ENCODE peak calls at places on chromosomes 16 and 17, in ten cellular contexts. M, L, S, Q, D, T, Y, J, K and H are unnamed samples.

GRCh38 chr16:89805136-89805905 is 11.1 kb downstream of the FANCA start:
- DNase-seq in T (no peak), M (no peak), S (no peak), D (no peak), Y (no peak), K (no peak), Q (no peak), L (no peak), J (no peak), H (no peak)

GRCh38 chr16:9908613-9909012 is 273.6 kb downstream of the GRIN2A start:
- DNase-seq in L (no peak), Q (no peak), S (no peak), K (no peak), J (no peak), D (no peak), M (no peak), T (no peak), Y (peak; percentile 90), H (no peak)

GRCh38 chr16:85602831-85603755 is 10.0 kb upstream of the GSE1 start:
- DNase-seq in M (no peak), S (no peak), L (no peak), T (peak; percentile 80), J (no peak), Y (no peak), Q (no peak), D (no peak), K (no peak), H (no peak)

GRCh38 chr16:86653289-86654006 is 75.1 kb downstream of the FOXL1 start:
- DNase-seq in K (no peak), L (no peak), D (no peak), J (no peak), Q (no peak), Y (no peak), T (no peak), S (no peak), M (no peak), H (no peak)

GRCh38 chr16:11916524-11917285 is 949 bp upstream of the GSPT1 start:
- DNase-seq in D (peak; percentile 36), T (peak; percentile 60), Q (peak; percentile 99), Y (no peak), M (no peak), S (no peak), K (no peak), L (no peak), J (no peak), H (peak; percentile 47)

GRCh38 chr16:83742520-83742919 is 65.3 kb upstream of the HSBP1 start:
- DNase-seq in Q (no peak), S (no peak), T (no peak), J (no peak), K (no peak), L (no peak), M (no peak), Y (no peak), D (no peak), H (no peak)

GRCh38 chr17:69733171-69734014 is 318.9 kb downstream of the MAP2K6 start:
- DNase-seq in K (no peak), L (no peak), Q (no peak), Y (no peak), M (no peak), S (no peak), J (no peak), T (no peak), D (no peak), H (no peak)

GRCh38 chr16:53771655-53772497 is 67.9 kb downstream of the FTO start:
- DNase-seq in L (no peak), S (no peak), K (no peak), M (no peak), J (no peak), Q (no peak), T (no peak), D (no peak), Y (no peak), H (no peak)

GRCh38 chr16:19860146-19861030 is 24.3 kb downstream of the GPRC5B start:
- DNase-seq in D (no peak), J (peak; percentile 19), S (no peak), Y (no peak), L (peak; percentile 88), K (peak; percentile 20), Q (no peak), M (no peak), T (no peak), H (no peak)

GRCh38 chr16:19859603-19860002 is 25.0 kb downstream of the GPRC5B start:
- DNase-seq in J (peak; percentile 32), L (peak; percentile 11), T (no peak), M (no peak), S (no peak), Y (no peak), D (no peak), Q (no peak), K (peak; percentile 27), H (no peak)

GRCh38 chr16:19859166-19859565 is 25.5 kb downstream of the GPRC5B start:
- DNase-seq in J (no peak), S (no peak), T (no peak), M (no peak), K (no peak), D (no peak), Q (no peak), L (no peak), Y (no peak), H (no peak)

GRCh38 chr16:19861811-19862327 is 22.8 kb downstream of the GPRC5B start:
- DNase-seq in Y (no peak), K (peak; percentile 44), S (no peak), J (peak; percentile 46), Q (no peak), T (no peak), M (no peak), L (peak; percentile 79), D (no peak), H (no peak)

DNA sequence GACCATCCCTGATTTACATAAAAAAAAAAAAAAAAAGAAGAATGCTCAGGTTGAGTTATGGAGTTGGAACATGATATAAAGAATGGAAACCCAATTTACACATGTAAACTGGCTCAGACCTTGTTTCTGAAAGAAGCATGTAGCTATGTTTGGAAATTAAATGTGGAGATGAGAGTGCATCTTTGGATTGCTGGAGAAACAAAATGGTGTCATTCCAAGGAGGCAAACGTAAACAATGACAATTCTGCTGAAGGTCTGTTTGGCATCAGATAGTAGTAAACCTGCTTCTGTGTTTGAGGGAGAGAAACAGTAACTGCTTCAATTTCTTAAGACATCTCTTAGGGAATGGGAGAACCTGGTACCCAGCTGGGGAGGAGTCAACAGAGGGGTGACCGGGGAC is 23.6 kb downstream of the GPRC5B start:
- DNase-seq in K (no peak), D (no peak), T (no peak), L (peak; percentile 41), Y (no peak), Q (no peak), M (no peak), S (no peak), J (no peak), H (no peak)
- H3K27ac ChIP-seq in K (no peak overlapping the region), D (no peak overlapping the region), T (no peak overlapping the region), L (peak overlapping the region; percentile 99), Y (no peak overlapping the region), Q (no peak overlapping the region), M (no peak overlapping the region), S (no peak overlapping the region), J (no peak overlapping the region), H (no peak overlapping the region)

DNA sequence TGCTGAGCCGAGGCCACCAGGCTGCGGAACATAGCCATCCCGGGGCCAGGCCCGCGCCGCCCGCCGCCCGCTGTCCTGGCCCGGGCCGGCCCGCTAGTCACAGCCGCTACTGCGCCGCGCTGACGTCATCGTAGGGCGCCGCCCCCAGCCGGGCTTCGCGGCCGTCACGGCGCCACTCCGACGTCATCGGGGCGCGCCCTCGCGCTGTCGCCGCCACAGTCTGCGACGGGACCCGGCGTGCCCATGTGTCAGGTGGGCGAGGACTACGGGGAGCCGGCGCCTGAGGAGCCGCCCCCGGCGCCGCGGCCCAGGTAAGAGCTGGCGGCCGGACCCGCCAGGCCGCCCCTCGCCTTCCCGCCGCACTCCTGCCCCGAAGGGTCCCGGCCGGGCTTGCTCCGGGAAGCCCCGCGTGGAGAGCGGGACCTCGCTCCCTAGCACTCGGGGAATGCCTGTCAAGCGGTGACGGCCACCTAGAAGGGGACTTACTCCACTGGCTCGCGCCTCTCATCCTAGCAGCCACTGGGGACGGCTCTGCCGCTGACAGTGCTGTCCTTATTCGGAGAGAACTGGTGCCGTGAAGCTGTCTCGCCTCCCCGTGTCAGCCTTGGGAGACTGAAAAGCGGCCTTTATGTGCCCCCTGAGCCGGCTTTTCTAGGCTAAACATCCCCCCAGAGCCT is at the start of the genes CTU2 and RNF166:
- DNase-seq in S (peak; percentile 65), K (peak; percentile 98), L (peak; percentile 92), Y (peak; percentile 95), D (peak; percentile 97), J (peak; percentile 95), T (peak; percentile 94), M (peak; percentile 83), Q (peak; percentile 76), H (peak; percentile 100)
- TF ChIP-seq POLR2AphosphoS5 in S (no peak), K (peak; percentile 94), L (peak; percentile 64), Y (peak; percentile 85), D (peak; percentile 82), J (peak; percentile 73), T (peak; percentile 97), M (peak; percentile 94), Q (peak; percentile 41), H (peak; percentile 92)

GRCh38 chr16:3581392-3581791 is 4.2 kb upstream of the NLRC3 start:
- DNase-seq in D (no peak), T (no peak), Y (no peak), L (no peak), K (no peak), Q (no peak), S (no peak), M (no peak), J (no peak), H (no peak)

GRCh38 chr16:3580271-3580670 is 3.1 kb upstream of the NLRC3 start:
- DNase-seq in M (no peak), L (no peak), D (no peak), Y (no peak), J (no peak), S (peak; percentile 91), Q (no peak), K (no peak), T (no peak), H (no peak)

GRCh38 chr16:3580686-3581085 is 3.5 kb upstream of the NLRC3 start:
- DNase-seq in J (no peak), K (no peak), L (no peak), Y (no peak), S (no peak), Q (no peak), M (no peak), T (no peak), D (no peak), H (no peak)

GRCh38 chr16:3578610-3579551 is 1.7 kb upstream of the NLRC3 start:
- DNase-seq in Y (no peak), S (no peak), J (no peak), Q (no peak), K (peak; percentile 89), D (peak; percentile 73), T (peak; percentile 45), L (peak; percentile 39), M (no peak), H (no peak)

DNA sequence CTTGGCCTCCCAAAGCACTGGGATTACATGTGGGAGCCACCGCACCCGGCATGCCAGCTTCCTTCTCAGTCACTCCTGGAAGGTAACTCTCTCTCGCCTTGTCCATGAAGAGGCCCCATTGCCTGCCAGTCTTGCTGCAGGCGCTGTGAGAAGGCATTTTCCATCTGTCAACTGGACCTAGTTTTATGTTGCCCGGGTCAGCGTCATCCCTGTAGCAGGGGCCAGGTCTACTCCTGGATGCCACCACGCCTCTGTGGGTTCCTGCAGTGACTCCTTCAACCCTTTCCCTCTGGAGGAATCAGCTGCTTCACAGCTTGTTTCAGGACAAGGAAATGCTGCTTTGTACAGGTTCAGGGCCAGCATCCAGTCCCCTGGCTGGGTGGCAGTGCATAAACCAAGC is 2.6 kb upstream of the NLRC3 start:
- DNase-seq in T (no peak), M (no peak), K (no peak), Y (no peak), L (no peak), J (no peak), S (no peak), Q (no peak), D (no peak), H (no peak)
- H3K4me3 ChIP-seq in T (no peak overlapping the region), M (no peak overlapping the region), K (no peak overlapping the region), Y (no peak overlapping the region), L (no peak overlapping the region), J (no peak overlapping the region), S (no peak overlapping the region), Q (no peak overlapping the region), D (no peak overlapping the region), H (no peak overlapping the region)

GRCh38 chr17:4986403-4986802 is 1.1 kb downstream of the CAMTA2 start:
- DNase-seq in Y (no peak), M (no peak), D (no peak), K (peak; percentile 78), S (no peak), J (peak; percentile 64), Q (no peak), L (peak; percentile 18), T (no peak), H (no peak)
- H3K27ac ChIP-seq in Y (peak overlapping the region; percentile 94), M (peak overlapping the region; percentile 84), D (no peak overlapping the region), K (peak overlapping the region; percentile 99), S (no peak overlapping the region), J (peak overlapping the region; percentile 94), Q (peak overlapping the region; percentile 55), L (no peak overlapping the region), T (peak overlapping the region; percentile 97), H (peak overlapping the region; percentile 90)